ENCODE peak calls at places on chromosomes 1 and 21, in eight cellular contexts. U is esophagus muscularis mucosa, K is neuronal stem cell, S is neural progenitor cell, C is lower lobe of right lung, A is fibroblast of lung, G is mammary epithelial cell, W is stomach. I is an unnamed sample.
A peak's percentile ranks its signal among the peaks of the same experiment; 100 is the strongest.

GRCh38 chr1:229217716-229218115 is 53.2 kb upstream of the RAB4A start:
- DNase-seq in U (no peak), K (no peak), S (no peak), C (no peak), A (no peak), G (no peak), W (no peak), I (no peak)

GRCh38 chr1:87450615-87451209 is 122.0 kb downstream of the LMO4 start:
- DNase-seq in U (no peak), K (no peak), S (peak; percentile 36), C (no peak), A (no peak), G (no peak), W (peak; percentile 29), I (no peak)

GRCh38 chr1:173400387-173400995 is 76.6 kb upstream of the PRDX6 start:
- DNase-seq in U (no peak), K (no peak), S (no peak), C (no peak), A (no peak), G (no peak), W (no peak), I (no peak)

GRCh38 chr1:227417622-227418245 is 99.4 kb upstream of the CDC42BPA start:
- DNase-seq in U (no peak), K (no peak), S (no peak), C (no peak), A (peak; percentile 59), G (no peak), W (no peak), I (no peak)

GRCh38 chr1:6460349-6461236 is 5.4 kb downstream of the TNFRSF25 start:
- DNase-seq in U (no peak), K (no peak), S (no peak), C (no peak), A (no peak), G (no peak), W (peak; percentile 36), I (peak; percentile 58)

GRCh38 chr1:219876798-219877209 is 51.6 kb downstream of the SLC30A10 start:
- DNase-seq in U (no peak), K (no peak), S (peak; percentile 13), C (no peak), A (no peak), G (no peak), W (no peak), I (no peak)

GRCh38 chr1:243549108-243549507 is 293.3 kb downstream of the SDCCAG8 start:
- DNase-seq in U (no peak), K (no peak), S (no peak), C (no peak), A (peak; percentile 48), G (peak; percentile 56), W (no peak), I (no peak)

GRCh38 chr1:161190962-161191521 is 7.8 kb downstream of the ADAMTS4 start:
- DNase-seq in U (no peak), K (no peak), S (no peak), C (no peak), A (no peak), G (no peak), W (no peak), I (peak; percentile 49)

GRCh38 chr1:233256191-233256590 is 39.3 kb downstream of the PCNX2 start:
- DNase-seq in U (no peak), K (no peak), S (no peak), C (no peak), A (no peak), G (no peak), W (no peak), I (no peak)

GRCh38 chr1:39892611-39893595 is 8.8 kb downstream of the MYCL start:
- DNase-seq in U (no peak), K (peak; percentile 78), S (peak; percentile 89), C (no peak), A (peak; percentile 40), G (peak; percentile 64), W (peak; percentile 55), I (no peak)

GRCh38 chr1:238690415-238690814 is 696.0 kb upstream of the CHRM3 start:
- DNase-seq in U (no peak), K (no peak), S (no peak), C (no peak), A (peak; percentile 60), G (peak; percentile 9), W (no peak), I (no peak)

GRCh38 chr1:112840631-112841624 is 115.1 kb downstream of the SLC16A1 start:
- DNase-seq in U (no peak), K (no peak), S (peak; percentile 64), C (no peak), A (no peak), G (no peak), W (no peak), I (no peak)

GRCh38 chr1:184827600-184828368 is 73.1 kb upstream of the EDEM3 start:
- DNase-seq in U (no peak), K (no peak), S (no peak), C (no peak), A (peak; percentile 45), G (peak; percentile 54), W (no peak), I (no peak)

GRCh38 chr1:111202366-111202706 is 1.9 kb upstream of the DENND2D start:
- DNase-seq in U (no peak), K (no peak), S (no peak), C (no peak), A (no peak), G (peak; percentile 33), W (peak; percentile 48), I (no peak)

GRCh38 chr1:46223472-46223943 is 20.4 kb downstream of the LURAP1 start:
- DNase-seq in U (no peak), K (peak; percentile 71), S (peak; percentile 89), C (peak; percentile 69), A (peak; percentile 91), G (peak; percentile 92), W (peak; percentile 83), I (peak; percentile 83)

GRCh38 chr1:36115200-36115669 is 9.8 kb downstream of the COL8A2 start:
- DNase-seq in U (no peak), K (no peak), S (peak; percentile 42), C (no peak), A (peak; percentile 56), G (peak; percentile 52), W (peak; percentile 61), I (peak; percentile 92)

GRCh38 chr21:29333355-29333746 is 34.6 kb downstream of the BACH1 start:
- DNase-seq in U (no peak), K (no peak), S (no peak), C (no peak), A (no peak), G (no peak), W (no peak), I (no peak)

GRCh38 chr21:29334717-29335428 is 36.2 kb downstream of the BACH1 start:
- DNase-seq in U (no peak), K (no peak), S (no peak), C (no peak), A (peak; percentile 93), G (no peak), W (no peak), I (no peak)

GRCh38 chr21:29338256-29338655 is 39.5 kb downstream of the BACH1 start:
- DNase-seq in U (no peak), K (no peak), S (no peak), C (no peak), A (no peak), G (no peak), W (no peak), I (no peak)

GRCh38 chr21:29332461-29333354 is 34.0 kb downstream of the BACH1 start:
- DNase-seq in U (no peak), K (no peak), S (no peak), C (no peak), A (peak; percentile 71), G (peak; percentile 34), W (no peak), I (no peak)

DNA sequence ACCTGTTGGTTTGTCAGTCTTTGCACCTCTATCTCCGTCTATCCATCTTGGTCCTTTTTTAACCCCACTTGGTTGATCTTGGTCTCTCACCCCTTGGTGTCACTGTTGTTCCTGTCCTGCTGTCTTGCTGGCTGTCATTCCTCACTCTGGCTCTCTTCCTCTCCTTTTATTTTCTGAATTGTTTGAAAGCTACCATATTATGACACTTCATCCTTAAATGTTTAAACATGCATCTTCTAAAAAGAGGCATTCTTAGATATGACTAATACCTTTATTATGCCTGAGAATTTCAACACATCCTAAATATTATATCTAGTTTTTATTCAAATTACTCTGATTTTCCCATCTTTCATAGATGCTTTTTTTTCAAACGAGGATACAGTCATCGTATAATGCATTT is 37.0 kb downstream of the BACH1 start:
- DNase-seq in U (no peak), K (no peak), S (no peak), C (no peak), A (peak; percentile 53), G (peak; percentile 20), W (no peak), I (no peak)
- H3K4me1 ChIP-seq in U (peaks cover 51% of the 10 kb centered on the region), K (no peaks in the 10 kb centered on the region), S (no peaks in the 10 kb centered on the region), C (peaks cover 15% of the 10 kb centered on the region), A (peaks cover 29% of the 10 kb centered on the region), G (peaks cover 25% of the 10 kb centered on the region), W (no peaks in the 10 kb centered on the region), I (peaks cover 11% of the 10 kb centered on the region)

GRCh38 chr1:1601564-1602320 is 1.8 kb upstream of the FNDC10 start:
- DNase-seq in U (no peak), K (no peak), S (no peak), C (no peak), A (no peak), G (no peak), W (no peak), I (no peak)

GRCh38 chr1:1598720-1599029 is 1.3 kb downstream of the FNDC10 start:
- DNase-seq in U (no peak), K (no peak), S (no peak), C (no peak), A (no peak), G (no peak), W (no peak), I (no peak)

GRCh38 chr1:1599030-1599916 is 662 bp downstream of the FNDC10 start:
- DNase-seq in U (no peak), K (peak; percentile 44), S (peak; percentile 78), C (peak; percentile 66), A (no peak), G (peak; percentile 32), W (no peak), I (no peak)

GRCh38 chr1:1600861-1601563 is 1.1 kb upstream of the FNDC10 start:
- DNase-seq in U (no peak), K (no peak), S (no peak), C (no peak), A (no peak), G (no peak), W (no peak), I (no peak)

GRCh38 chr1:1599919-1600860 is at the start of gene FNDC10:
- DNase-seq in U (no peak), K (no peak), S (peak; percentile 63), C (peak; percentile 47), A (no peak), G (no peak), W (no peak), I (no peak)
- H3K4me3 ChIP-seq in U (peak within 1 kb of the TSS; percentile 48), K (peak within 1 kb of the TSS; percentile 84), S (peak within 1 kb of the TSS; percentile 56), C (peak within 1 kb of the TSS; percentile 54), A (peak within 1 kb of the TSS; percentile 23), G (no peak within 1 kb of the TSS), W (peak within 1 kb of the TSS; percentile 42), I (peak within 1 kb of the TSS; percentile 23)

GRCh38 chr1:180197231-180197630 is 32.8 kb upstream of the LHX4 start:
- DNase-seq in U (no peak), K (no peak), S (no peak), C (no peak), A (no peak), G (no peak), W (no peak), I (no peak)
- H3K4me1 ChIP-seq in U (no peaks in the 10 kb centered on the region), K (no peaks in the 10 kb centered on the region), S (peaks cover 19% of the 10 kb centered on the region), C (no peaks in the 10 kb centered on the region), A (no peaks in the 10 kb centered on the region), G (no peaks in the 10 kb centered on the region), W (peaks cover 15% of the 10 kb centered on the region), I (no peaks in the 10 kb centered on the region)

GRCh38 chr21:23455676-23456075 is 2151.6 kb downstream of the MRPL39 start:
- DNase-seq in U (no peak), K (no peak), S (no peak), C (no peak), A (no peak), G (no peak), W (no peak), I (no peak)
- H3K4me3 ChIP-seq in U (no peak overlapping the region), K (no peak overlapping the region), S (no peak overlapping the region), C (no peak overlapping the region), A (no peak overlapping the region), G (no peak overlapping the region), W (no peak overlapping the region), I (no peak overlapping the region)